ENCODE peak calls at places on chromosomes 5 and 9, in nine cellular contexts. L, T, S, D, A, X, N, I and E are unnamed samples.

GRCh38 chr5:92560698-92561361 is 1020.2 kb downstream of the NR2F1-AS1 start:
- DNase-seq in I (no peak), A (no peak), S (peak; percentile 52), T (no peak), X (no peak), D (no peak), L (no peak), N (no peak), E (no peak)

GRCh38 chr5:78660401-78660800 is 11.8 kb upstream of the LHFPL2 start:
- DNase-seq in L (no peak), T (no peak), I (no peak), X (no peak), D (no peak), A (no peak), N (no peak), S (no peak), E (no peak)

GRCh38 chr9:8863886-8864881 is 1064.6 kb upstream of the DMAC1 start:
- DNase-seq in I (no peak), L (no peak), N (no peak), A (no peak), X (no peak), D (no peak), T (no peak), S (no peak), E (no peak)

GRCh38 chr5:55037046-55037771 is 13.2 kb downstream of the GZMK start:
- DNase-seq in I (peak; percentile 34), T (no peak), X (no peak), N (no peak), D (no peak), A (no peak), S (no peak), L (no peak), E (no peak)

GRCh38 chr9:123763910-123764588 is 165.9 kb downstream of the DENND1A start:
- DNase-seq in A (no peak), L (no peak), I (no peak), S (peak; percentile 59), D (no peak), T (no peak), X (no peak), N (no peak), E (no peak)

GRCh38 chr5:157486861-157487260 is 26.8 kb downstream of the NIPAL4 start:
- DNase-seq in L (no peak), N (no peak), A (no peak), X (no peak), D (no peak), T (no peak), S (no peak), I (no peak), E (no peak)

GRCh38 chr9:36063804-36064447 is 27.2 kb downstream of the RECK start:
- DNase-seq in S (no peak), N (no peak), I (no peak), T (no peak), D (no peak), L (no peak), X (no peak), A (no peak), E (no peak)

GRCh38 chr9:132877447-132877817 is 652 bp downstream of the AK8 start:
- DNase-seq in I (no peak), T (no peak), L (no peak), A (no peak), N (no peak), S (no peak), D (no peak), X (no peak), E (no peak)

GRCh38 chr9:127165096-127165495 is 42.7 kb upstream of the ANGPTL2 start:
- DNase-seq in X (no peak), N (no peak), A (no peak), I (no peak), D (no peak), S (no peak), L (no peak), T (peak; percentile 28), E (no peak)

GRCh38 chr9:135296783-135297715 is 182.5 kb upstream of the PPP1R26 start:
- DNase-seq in A (no peak), X (no peak), S (no peak), L (no peak), T (peak; percentile 49), N (no peak), I (no peak), D (no peak), E (no peak)

GRCh38 chr9:35935755-35936509 is 22.0 kb downstream of the OR2S2 start:
- DNase-seq in T (no peak), D (no peak), S (peak; percentile 52), L (no peak), X (no peak), I (no peak), A (no peak), N (no peak), E (no peak)

GRCh38 chr5:149485655-149486615 is 65.3 kb downstream of the CSNK1A1 start:
- DNase-seq in A (no peak), D (peak; percentile 93), X (peak; percentile 72), N (peak; percentile 83), T (peak; percentile 89), S (peak; percentile 99), I (no peak), L (peak; percentile 75), E (peak; percentile 56)

GRCh38 chr5:84634256-84634655 is 249.6 kb upstream of the EDIL3 start:
- DNase-seq in S (no peak), N (peak; percentile 27), A (no peak), I (no peak), L (no peak), T (no peak), X (no peak), D (no peak), E (no peak)

GRCh38 chr5:67842806-67843205 is 372.8 kb upstream of the PIK3R1 start:
- DNase-seq in I (no peak), L (no peak), T (no peak), N (no peak), A (no peak), S (peak; percentile 3), X (no peak), D (peak; percentile 15), E (no peak)

GRCh38 chr9:94084314-94084713 is at the start of gene PTPDC1:
- DNase-seq in T (no peak), D (no peak), S (peak; percentile 55), A (peak; percentile 62), N (no peak), I (no peak), X (peak; percentile 76), L (no peak), E (peak; percentile 24)

GRCh38 chr9:7145361-7146069 is 387.7 kb downstream of the KDM4C start:
- DNase-seq in L (no peak), N (no peak), I (no peak), A (no peak), D (no peak), S (no peak), X (no peak), T (no peak), E (no peak)

GRCh38 chr9:111352545-111352944 is 22.5 kb upstream of the OR2K2 start:
- DNase-seq in X (no peak), A (no peak), I (no peak), N (no peak), L (no peak), T (no peak), D (no peak), S (no peak), E (no peak)

GRCh38 chr9:137128158-137129088 is 10.5 kb upstream of the GRIN1 start:
- DNase-seq in S (no peak), D (no peak), N (no peak), L (no peak), T (no peak), A (no peak), X (no peak), I (no peak), E (no peak)

GRCh38 chr5:61053937-61054336 is 108.3 kb downstream of the SMIM15 start:
- DNase-seq in T (no peak), S (no peak), I (no peak), D (no peak), A (no peak), X (no peak), N (no peak), L (no peak), E (no peak)

GRCh38 chr9:6894135-6894534 is 136.4 kb downstream of the KDM4C start:
- DNase-seq in L (no peak), A (no peak), N (no peak), T (no peak), I (no peak), S (no peak), D (no peak), X (no peak), E (no peak)

GRCh38 chr9:37438359-37438758 is 15.9 kb downstream of the GRHPR start:
- DNase-seq in X (no peak), S (no peak), N (no peak), T (peak; percentile 30), A (no peak), I (no peak), D (no peak), L (no peak), E (no peak)